ENCODE peak calls at places on chromosomes 1 and 21, in seven cellular contexts. K, T, W, S, A, B and G are unnamed samples. For H3K9me3, the result is how much of the 10 kb centered on the place peaks cover.

GRCh38 chr1:6111571-6111970 is 65.9 kb downstream of the KCNAB2 start:
- DNase-seq in K (no peak), T (peak), W (peak), S (no peak), A (no peak), B (no peak), G (no peak)

GRCh38 chr1:24934300-24935195 is 4.5 kb upstream of the RUNX3 start:
- DNase-seq in K (no peak), T (no peak), W (peak), S (no peak), A (no peak), B (no peak), G (no peak)

GRCh38 chr21:23936224-23936623 is 1671.1 kb downstream of the MRPL39 start:
- DNase-seq in K (no peak), T (no peak), W (no peak), S (no peak), A (no peak), B (no peak), G (no peak)

GRCh38 chr1:160094806-160095205 is 3.6 kb downstream of the IGSF8 start:
- DNase-seq in K (no peak), T (peak), W (no peak), S (no peak), A (no peak), B (no peak), G (no peak)

GRCh38 chr1:109802136-109802900 is 38.6 kb upstream of the EPS8L3 start:
- DNase-seq in K (no peak), T (peak), W (peak), S (peak), A (no peak), B (no peak), G (peak)

GRCh38 chr1:245255783-245256182 is 101.0 kb downstream of the KIF26B start:
- DNase-seq in K (no peak), T (no peak), W (no peak), S (no peak), A (no peak), B (no peak), G (no peak)

GRCh38 chr1:191026828-191027227 is 549.2 kb upstream of the BRINP3 start:
- DNase-seq in K (no peak), T (no peak), W (no peak), S (no peak), A (no peak), B (no peak), G (no peak)

GRCh38 chr1:64223329-64224151 is 20.1 kb downstream of the UBE2U start:
- DNase-seq in K (no peak), T (no peak), W (no peak), S (no peak), A (no peak), B (no peak), G (no peak)

GRCh38 chr1:203039609-203040517 is 13.6 kb downstream of the PPFIA4 start:
- DNase-seq in K (no peak), T (peak), W (no peak), S (no peak), A (no peak), B (no peak), G (no peak)

GRCh38 chr1:27968692-27969091 is 8.9 kb downstream of the XKR8 start:
- DNase-seq in K (no peak), T (no peak), W (no peak), S (no peak), A (no peak), B (no peak), G (no peak)

GRCh38 chr1:96580920-96581319 is 140.7 kb upstream of the PTBP2 start:
- DNase-seq in K (no peak), T (no peak), W (no peak), S (no peak), A (peak), B (no peak), G (no peak)

GRCh38 chr1:225944951-225945350 is 3.9 kb upstream of the LEFTY2 start:
- DNase-seq in K (no peak), T (peak), W (no peak), S (no peak), A (no peak), B (no peak), G (no peak)

GRCh38 chr1:19432943-19433609 is 52.3 kb downstream of the CAPZB start:
- DNase-seq in K (no peak), T (no peak), W (no peak), S (no peak), A (no peak), B (no peak), G (no peak)

GRCh38 chr1:247933989-247934388 is 9.3 kb downstream of the OR2AJ1 start:
- DNase-seq in K (no peak), T (no peak), W (no peak), S (no peak), A (no peak), B (no peak), G (no peak)

GRCh38 chr1:154329152-154329521 is 3.8 kb downstream of the ATP8B2 start:
- DNase-seq in K (no peak), T (no peak), W (no peak), S (no peak), A (peak), B (no peak), G (no peak)

GRCh38 chr1:41456847-41457540 is 27.5 kb downstream of the EDN2 start:
- DNase-seq in K (no peak), T (no peak), W (no peak), S (no peak), A (peak), B (no peak), G (no peak)

GRCh38 chr1:182143825-182144661 is 82.5 kb upstream of the ZNF648 start:
- DNase-seq in K (peak), T (peak), W (peak), S (peak), A (peak), B (peak), G (no peak)

GRCh38 chr1:206924549-206925115 is 2.9 kb upstream of the FCMR start:
- DNase-seq in K (no peak), T (no peak), W (no peak), S (no peak), A (no peak), B (no peak), G (peak)

GRCh38 chr1:31731049-31731565 is 27.3 kb upstream of the COL16A1 start:
- DNase-seq in K (no peak), T (no peak), W (no peak), S (no peak), A (no peak), B (no peak), G (no peak)

GRCh38 chr1:30637183-30637969 is 86.0 kb downstream of the MATN1 start:
- DNase-seq in K (no peak), T (no peak), W (no peak), S (no peak), A (no peak), B (no peak), G (no peak)

GRCh38 chr1:62439652-62440371 is 3.0 kb downstream of the USP1 start:
- DNase-seq in K (no peak), T (no peak), W (no peak), S (no peak), A (no peak), B (no peak), G (no peak)

GRCh38 chr1:18404460-18404859 is 76.3 kb upstream of the KLHDC7A start:
- DNase-seq in K (no peak), T (no peak), W (no peak), S (no peak), A (no peak), B (no peak), G (no peak)

GRCh38 chr1:99850458-99850974 is 355 bp downstream of the AGL start:
- DNase-seq in K (no peak), T (no peak), W (no peak), S (no peak), A (no peak), B (no peak), G (no peak)

GRCh38 chr1:183881387-183882084 is 76.6 kb downstream of the RGL1 start:
- DNase-seq in K (peak), T (peak), W (peak), S (peak), A (peak), B (no peak), G (no peak)

DNA sequence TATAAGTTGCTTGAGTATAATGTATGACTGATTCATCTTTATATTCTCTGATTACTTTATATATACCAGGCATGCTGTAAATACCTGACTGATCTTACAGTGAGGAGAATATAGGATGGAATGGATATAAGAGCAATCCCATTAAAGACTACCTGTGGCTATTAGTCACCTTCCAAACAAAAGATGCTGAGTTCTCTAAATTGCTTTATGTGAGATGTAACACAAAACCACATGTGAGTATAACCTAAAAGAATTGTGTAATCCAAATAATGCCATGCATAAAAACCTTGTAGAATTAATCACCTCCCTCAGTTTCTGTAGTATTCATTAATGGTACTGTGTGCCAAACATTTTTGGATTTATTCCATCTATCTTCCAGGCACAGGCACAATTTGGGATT is 134.6 kb upstream of the LRRC7 start:
- DNase-seq in K (no peak), T (no peak), W (no peak), S (no peak), A (no peak), B (no peak), G (no peak)
- H3K9me3 ChIP-seq in K (under half), T (under half), W (under half), S (under half), A (under half), B (under half), G (under half)

DNA sequence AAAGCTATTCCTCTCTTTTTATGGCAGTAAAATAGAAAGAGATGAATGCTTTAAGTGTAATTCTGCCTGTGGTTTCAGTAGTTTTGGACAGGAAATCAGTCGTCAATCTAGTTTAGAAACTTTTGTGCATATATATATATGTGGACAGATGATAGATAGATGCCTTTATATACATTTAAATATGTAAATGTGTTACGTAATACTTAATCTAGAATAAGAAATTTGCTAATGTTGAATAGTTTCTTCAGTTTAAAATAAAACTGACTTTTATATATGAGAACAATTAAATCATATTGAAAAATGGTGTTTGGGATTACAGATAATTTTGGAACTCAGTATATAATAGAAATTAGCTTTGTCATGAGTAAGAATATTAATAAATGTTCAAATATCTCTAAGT is 1165.7 kb upstream of the NCAM2 start:
- DNase-seq in K (no peak), T (no peak), W (no peak), S (no peak), A (no peak), B (no peak), G (no peak)
- H3K9me3 ChIP-seq in K (under half), T (under half), W (under half), S (under half), A (under half), B (under half), G (under half)

GRCh38 chr21:19256934-19257660 is 853.5 kb upstream of the TMPRSS15 start:
- DNase-seq in K (peak), T (no peak), W (no peak), S (no peak), A (no peak), B (no peak), G (no peak)
- H3K9me3 ChIP-seq in K (under half), T (under half), W (under half), S (under half), A (under half), B (under half), G (under half)

GRCh38 chr1:2644171-2644570 is 11.4 kb upstream of the MMEL1 start:
- DNase-seq in K (no peak), T (peak), W (peak), S (peak), A (no peak), B (no peak), G (no peak)

GRCh38 chr1:2644591-2645101 is 11.8 kb upstream of the MMEL1 start:
- DNase-seq in K (no peak), T (peak), W (peak), S (no peak), A (no peak), B (no peak), G (no peak)

GRCh38 chr1:2645143-2645542 is 12.3 kb upstream of the MMEL1 start:
- DNase-seq in K (no peak), T (peak), W (peak), S (peak), A (no peak), B (no peak), G (no peak)

GRCh38 chr1:2645776-2646175 is 13.0 kb upstream of the MMEL1 start:
- DNase-seq in K (no peak), T (peak), W (peak), S (no peak), A (no peak), B (no peak), G (no peak)

DNA sequence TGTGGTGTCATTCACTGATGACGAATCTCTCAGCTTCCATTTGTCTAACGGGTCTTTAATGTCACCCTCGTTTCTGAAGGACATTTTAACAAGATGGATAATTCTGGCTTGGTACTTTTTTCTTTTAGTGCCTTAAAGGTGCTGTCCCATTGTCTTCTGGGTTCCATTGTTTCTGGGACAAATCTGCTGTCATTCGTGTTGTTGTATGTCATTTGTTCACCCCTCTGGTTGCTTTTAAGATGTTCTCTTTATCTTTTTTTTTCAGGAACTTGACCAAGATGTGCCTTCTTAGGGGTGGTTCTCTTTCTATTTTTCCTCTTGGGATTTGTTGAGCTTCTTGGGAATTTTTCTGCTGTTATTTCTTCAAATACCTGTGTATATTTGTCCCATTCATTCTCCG is 14.0 kb upstream of the MMEL1 start:
- DNase-seq in K (no peak), T (no peak), W (no peak), S (no peak), A (no peak), B (no peak), G (no peak)
- H3K9me3 ChIP-seq in K (under half), T (under half), W (under half), S (under half), A (under half), B (under half), G (under half)

GRCh38 chr1:49389699-49390098 is 613.0 kb upstream of the BEND5 start:
- DNase-seq in K (no peak), T (no peak), W (no peak), S (no peak), A (no peak), B (no peak), G (no peak)
- H3K9me3 ChIP-seq in K (under half), T (under half), W (under half), S (under half), A (under half), B (under half), G (under half)